ENCODE peak calls at places on chromosomes 13 and 19, in five cellular contexts. V, X, T, U and L are unnamed samples.

GRCh38 chr13:98976941-98977340 is 923 bp downstream of the DOCK9 start:
- DNase-seq in V (no peak), X (no peak), T (no peak), U (no peak), L (no peak)

GRCh38 chr19:7500811-7501450 is 12.1 kb upstream of the PEX11G start:
- DNase-seq in V (peak), X (peak), T (peak), U (no peak), L (peak)

GRCh38 chr13:27120811-27121210 is 50.8 kb downstream of the USP12 start:
- DNase-seq in V (no peak), X (no peak), T (no peak), U (no peak), L (no peak)

GRCh38 chr13:51781246-51782022 is 22.5 kb downstream of the DHRS12 start:
- DNase-seq in V (no peak), X (peak), T (no peak), U (no peak), L (no peak)

GRCh38 chr13:60755380-60756163 is 358.6 kb downstream of the TDRD3 start:
- DNase-seq in V (no peak), X (peak), T (no peak), U (no peak), L (no peak)

GRCh38 chr13:47332149-47332548 is 435.3 kb upstream of the HTR2A start:
- DNase-seq in V (no peak), X (no peak), T (no peak), U (no peak), L (no peak)

GRCh38 chr13:107964356-107964755 is 251.0 kb downstream of the LIG4 start:
- DNase-seq in V (no peak), X (no peak), T (no peak), U (no peak), L (no peak)

GRCh38 chr13:43289458-43290255 is 266.3 kb downstream of the DNAJC15 start:
- DNase-seq in V (no peak), X (no peak), T (no peak), U (no peak), L (no peak)

GRCh38 chr19:44644391-44645016 is 794 bp downstream of the PVR start:
- DNase-seq in V (no peak), X (peak), T (no peak), U (no peak), L (no peak)

GRCh38 chr13:99000137-99000536 is 22.3 kb upstream of the DOCK9 start:
- DNase-seq in V (no peak), X (no peak), T (no peak), U (no peak), L (no peak)

GRCh38 chr13:30872685-30873443 is 33.2 kb upstream of the MEDAG start:
- DNase-seq in V (no peak), X (peak), T (no peak), U (no peak), L (no peak)

GRCh38 chr13:76884571-76885202 is 1.5 kb downstream of the KCTD12 start:
- DNase-seq in V (no peak), X (no peak), T (no peak), U (no peak), L (no peak)

GRCh38 chr13:42574011-42574410 is at the start of gene TNFSF11:
- DNase-seq in V (no peak), X (peak), T (peak), U (no peak), L (peak)

DNA sequence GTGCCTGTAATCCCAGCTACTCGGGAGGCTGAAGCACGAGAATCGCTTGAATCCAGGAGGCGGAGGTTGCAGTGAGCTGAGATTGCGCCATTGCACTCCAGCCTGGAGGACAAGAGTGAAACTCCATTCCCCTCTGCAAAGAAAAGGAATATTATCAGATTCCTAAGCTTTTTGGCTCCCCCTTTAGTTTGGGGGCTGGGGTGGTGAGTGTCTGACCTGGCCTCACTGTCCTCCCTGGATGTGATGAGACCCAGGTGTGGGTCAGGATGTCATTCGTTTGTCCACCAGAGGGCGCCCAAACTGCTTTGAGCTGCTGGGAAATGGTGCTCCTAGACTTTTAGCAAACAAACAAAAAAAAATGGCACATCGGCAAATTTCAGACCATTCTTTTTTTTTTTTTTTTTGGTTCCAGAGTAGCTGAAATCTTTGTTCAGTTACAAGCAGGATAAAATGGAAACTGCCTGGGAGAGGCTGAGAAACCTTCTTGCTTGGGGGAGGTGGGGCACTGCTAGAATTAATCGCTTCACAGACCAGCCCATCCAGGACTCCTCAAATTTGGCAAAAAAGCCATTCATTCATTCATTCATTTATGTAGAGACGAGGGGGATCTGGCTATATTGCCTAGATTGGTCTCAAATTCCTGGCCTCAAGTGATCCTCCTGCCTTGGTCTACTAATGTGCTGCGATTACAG is 29.4 kb downstream of the SPC24 start:
- DNase-seq in V (peak), X (peak), T (peak), U (peak), L (peak)
- H3K27ac ChIP-seq in V (no peak), X (no peak), T (no peak), U (peak), L (no peak)

DNA sequence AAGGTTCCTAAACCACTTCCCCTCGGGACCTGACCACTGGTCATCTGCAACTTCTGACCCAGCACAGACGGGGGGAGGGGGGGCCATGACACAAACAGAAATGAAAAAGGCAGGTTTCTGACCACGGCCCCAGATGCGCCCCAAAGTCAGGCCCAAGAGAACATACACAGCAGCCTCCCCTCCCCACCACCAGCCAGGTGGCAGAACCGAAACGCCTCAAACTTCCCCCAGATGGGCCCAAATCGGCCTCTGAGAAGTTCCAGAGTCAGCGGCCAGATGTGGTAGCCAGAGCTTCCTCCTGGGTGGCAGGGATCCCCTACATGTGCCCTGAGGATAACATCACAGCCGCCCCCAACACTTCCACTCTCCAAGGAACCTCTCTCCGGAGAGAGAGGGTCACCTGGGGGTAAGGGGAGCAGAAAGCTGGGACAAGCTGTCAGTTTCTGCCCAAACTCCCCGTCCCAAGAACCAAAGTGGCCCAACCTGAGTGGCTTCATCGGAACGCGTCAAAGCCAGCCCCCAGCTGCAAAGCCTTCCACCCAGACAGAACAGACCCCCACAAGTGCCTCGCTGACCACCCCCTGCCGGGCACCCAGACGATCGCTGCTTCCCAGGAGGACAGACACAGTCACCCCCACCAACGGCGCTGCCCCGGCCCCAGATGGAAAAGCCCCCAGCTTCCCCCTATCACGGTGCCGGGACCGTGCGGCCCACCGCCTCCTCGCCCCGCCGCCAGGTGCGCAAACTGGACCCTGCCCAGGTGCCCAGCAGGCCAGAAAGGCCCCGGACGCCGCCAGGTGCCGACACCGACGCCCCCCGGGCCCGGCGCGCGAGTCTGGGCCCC is 800 bp downstream of the ELL start:
- DNase-seq in V (peak), X (peak), T (peak), U (peak), L (peak)
- TF ChIP-seq CTCF in V (no peak), X (peak), T (no peak), U (no peak), L (no peak)

DNA sequence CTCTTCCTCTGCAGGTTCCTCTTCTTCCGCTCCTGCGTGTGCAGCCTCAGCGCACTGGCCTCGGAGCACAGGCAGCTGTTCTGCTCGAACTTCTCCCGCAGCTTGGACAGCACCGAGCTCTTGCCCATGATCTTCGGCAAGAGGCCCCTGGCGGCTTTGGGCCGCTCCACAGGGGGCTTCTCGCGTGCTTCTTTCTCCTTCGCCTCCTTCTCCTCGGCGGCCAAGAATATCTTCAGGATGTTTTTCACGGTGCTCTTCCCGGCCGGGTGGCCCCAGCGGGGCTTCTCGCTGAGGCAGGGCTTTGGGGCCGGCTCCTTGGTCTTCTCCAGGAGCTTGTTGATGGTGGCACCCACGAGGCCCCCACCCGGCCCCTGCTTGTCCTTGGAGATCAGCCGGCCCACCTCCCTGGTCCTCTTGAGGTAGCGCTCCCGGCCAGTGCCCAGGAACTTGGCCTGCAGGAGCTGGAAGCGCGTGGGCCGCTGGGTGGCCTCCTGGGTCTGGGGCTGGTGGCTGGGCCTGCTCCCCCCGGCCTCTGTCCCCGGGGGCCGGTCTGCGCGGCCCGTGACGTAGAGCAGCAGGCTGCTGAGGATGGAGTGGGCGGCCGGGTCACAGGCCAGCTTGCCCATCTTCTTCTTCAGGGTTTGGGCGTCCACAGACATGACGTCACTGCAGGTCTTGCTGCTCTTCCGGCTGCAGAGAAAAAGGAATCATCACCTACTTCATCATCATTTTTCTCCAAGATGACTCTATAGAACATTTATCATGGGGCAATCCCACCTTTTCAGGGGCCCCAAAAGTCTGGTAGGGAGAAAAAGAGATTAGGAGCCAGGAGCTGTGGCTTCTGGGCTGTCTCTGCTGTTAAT is 43.8 kb upstream of the GRTP1 start:
- DNase-seq in V (peak), X (peak), T (no peak), U (no peak), L (no peak)
- H3K27ac ChIP-seq in V (no peak), X (no peak), T (no peak), U (no peak), L (no peak)

GRCh38 chr19:35143231-35143715 is at the start of gene FXYD7:
- DNase-seq in V (no peak), X (peak), T (peak), U (no peak), L (no peak)
- TF ChIP-seq CTCF in V (peak), X (no peak), T (no peak), U (no peak), L (peak)

DNA sequence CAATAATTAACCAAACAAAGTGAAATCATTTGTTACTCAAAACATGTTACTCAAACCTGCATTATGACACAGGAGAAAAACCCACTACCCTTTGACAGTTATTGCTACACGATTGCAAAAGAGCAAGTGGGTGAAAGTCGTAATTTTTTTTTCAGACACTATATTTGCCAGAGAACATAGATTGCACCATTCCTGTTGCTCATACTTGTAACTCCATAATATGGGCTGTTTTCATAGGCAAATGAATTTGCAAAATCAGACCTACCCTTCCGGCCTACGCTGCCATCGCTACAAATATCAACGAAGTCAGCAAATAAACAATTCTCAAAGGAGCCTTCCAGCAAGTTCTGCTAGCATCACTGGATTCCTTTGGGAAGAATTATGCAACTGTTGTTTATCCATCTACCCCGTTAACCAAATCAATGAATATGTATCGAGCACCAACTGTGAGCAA is 396.5 kb downstream of the IRS2 start:
- DNase-seq in V (no peak), X (no peak), T (no peak), U (no peak), L (no peak)
- H3K27ac ChIP-seq in V (peak), X (no peak), T (no peak), U (no peak), L (no peak)

GRCh38 chr19:40666803-40667438 is 23.5 kb downstream of the NUMBL start:
- DNase-seq in V (no peak), X (no peak), T (peak), U (no peak), L (no peak)

GRCh38 chr19:40659566-40659965 is 30.9 kb downstream of the NUMBL start:
- DNase-seq in V (no peak), X (no peak), T (peak), U (no peak), L (no peak)

GRCh38 chr19:40661616-40662015 is 28.8 kb downstream of the NUMBL start:
- DNase-seq in V (no peak), X (no peak), T (peak), U (no peak), L (no peak)

GRCh38 chr19:40663712-40664692 is 26.4 kb downstream of the NUMBL start:
- DNase-seq in V (no peak), X (no peak), T (peak), U (no peak), L (no peak)

DNA sequence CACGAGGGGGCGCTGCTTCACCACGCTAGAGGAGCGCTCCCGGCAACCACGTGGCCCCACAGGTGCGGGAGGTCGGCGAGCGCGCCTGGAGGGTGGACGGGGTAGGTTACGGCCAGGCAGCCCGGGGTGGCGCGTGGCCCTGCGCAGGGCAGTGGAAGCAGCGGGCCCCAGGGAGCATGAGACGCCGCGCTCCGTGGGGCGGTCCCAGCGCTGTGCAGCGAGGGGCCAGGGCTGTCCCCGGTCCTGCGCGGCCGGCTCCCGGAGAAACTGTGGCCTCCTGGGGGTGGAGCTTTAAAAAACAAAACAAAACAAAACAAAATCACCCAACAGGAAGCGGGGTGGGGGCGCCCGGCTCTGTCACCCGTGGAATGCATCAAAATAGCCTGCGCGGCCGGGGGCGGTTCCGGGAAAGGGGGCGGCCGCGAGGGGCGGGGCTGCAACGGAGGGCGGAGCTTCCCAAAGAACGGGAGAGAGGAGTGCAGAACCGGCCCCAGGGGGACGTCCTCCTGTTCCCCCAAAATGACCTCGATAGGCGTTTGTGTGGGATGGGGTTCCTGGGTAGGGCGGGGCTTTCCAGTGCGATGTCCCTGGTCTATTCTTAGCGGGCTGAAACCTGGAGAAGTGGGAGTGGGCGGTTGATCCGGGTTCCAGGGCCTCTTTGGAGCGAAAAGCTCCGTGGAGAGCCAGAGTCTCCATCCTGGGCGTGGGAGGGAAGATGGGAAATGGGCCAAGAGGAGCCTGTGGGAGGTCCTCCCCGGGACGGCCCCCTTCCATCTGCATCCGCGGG is 27.3 kb downstream of the NUMBL start:
- DNase-seq in V (peak), X (peak), T (peak), U (peak), L (peak)
- TF ChIP-seq CTCF in V (no peak), X (peak), T (no peak), U (peak), L (peak)

DNA sequence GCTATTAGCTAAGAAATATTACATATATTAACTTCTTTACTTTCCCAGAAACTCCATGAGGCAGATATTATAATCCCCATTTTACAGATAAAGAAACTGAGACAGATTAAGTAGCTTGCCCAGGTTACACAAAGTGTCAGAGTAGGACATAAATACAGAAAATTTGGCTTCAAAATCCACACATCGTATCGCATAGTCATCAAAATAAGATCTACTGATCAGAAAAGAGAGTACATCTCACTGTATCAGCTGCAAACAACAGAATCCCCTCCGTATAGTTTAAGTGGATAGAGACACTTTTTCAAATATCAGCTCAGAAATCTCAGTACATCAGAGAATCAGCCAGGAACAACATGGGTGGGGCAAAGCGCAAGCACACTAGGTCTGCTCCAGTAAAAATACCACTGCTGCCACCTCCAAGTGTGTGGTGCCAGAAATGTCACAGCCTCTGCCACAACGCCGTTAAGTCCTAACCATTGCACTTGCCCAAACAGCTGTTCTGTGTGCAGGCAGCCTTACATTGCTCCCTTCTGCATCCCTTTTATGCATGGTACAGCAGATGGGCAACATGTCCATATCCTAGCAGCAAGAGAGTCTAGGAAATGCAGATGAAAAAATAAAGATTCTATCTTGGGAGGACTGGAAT is 204.8 kb downstream of the KLF12 start:
- DNase-seq in V (no peak), X (no peak), T (no peak), U (no peak), L (no peak)
- H3K27ac ChIP-seq in V (no peak), X (no peak), T (no peak), U (no peak), L (no peak)

GRCh38 chr13:32905063-32905863 is 111.0 kb upstream of the KL start:
- DNase-seq in V (no peak), X (no peak), T (no peak), U (peak), L (no peak)
- TF ChIP-seq CTCF in V (no peak), X (no peak), T (no peak), U (no peak), L (no peak)

GRCh38 chr13:94311893-94312292 is 167.6 kb downstream of the DCT start:
- DNase-seq in V (no peak), X (no peak), T (no peak), U (no peak), L (no peak)
- H3K27ac ChIP-seq in V (no peak), X (no peak), T (no peak), U (no peak), L (no peak)